ENCODE peak calls at places on chromosomes 4 and X, in ten cellular contexts. W, B, C, Q, E, H, F, L, N and A are unnamed samples.

GRCh38 chr4:158722291-158722916 is 792 bp downstream of the PPID start:
- DNase-seq in W (peak; percentile 51), B (no peak), C (no peak), Q (no peak), E (peak; percentile 52), H (no peak), F (peak; percentile 22), L (no peak), N (no peak), A (peak; percentile 62)

GRCh38 chr4:99710681-99711345 is 53.2 kb upstream of the C4orf54 start:
- DNase-seq in W (peak; percentile 97), B (no peak), C (no peak), Q (no peak), E (no peak), H (no peak), F (no peak), L (no peak), N (no peak), A (no peak)

GRCh38 chr4:727576-727975 is 21.9 kb downstream of the PCGF3 start:
- DNase-seq in W (no peak), B (no peak), C (no peak), Q (no peak), E (no peak), H (no peak), F (no peak), L (no peak), N (no peak), A (no peak)

GRCh38 chrX:103398321-103398937 is 22.1 kb downstream of the BEX3 start:
- DNase-seq in W (peak; percentile 80), B (no peak), C (no peak), Q (no peak), E (no peak), H (no peak), F (peak; percentile 47), L (no peak), N (no peak), A (no peak)

GRCh38 chr4:73518340-73518739 is 36.8 kb downstream of the AFM start:
- DNase-seq in W (no peak), B (no peak), C (no peak), Q (no peak), E (no peak), H (no peak), F (no peak), L (no peak), N (no peak), A (no peak)

GRCh38 chr4:649293-649625 is 23.9 kb downstream of the PDE6B start:
- DNase-seq in W (no peak), B (peak; percentile 34), C (no peak), Q (peak; percentile 45), E (no peak), H (no peak), F (no peak), L (no peak), N (no peak), A (no peak)

GRCh38 chrX:115178473-115178872 is 10.7 kb upstream of the RBMXL3 start:
- DNase-seq in W (no peak), B (no peak), C (no peak), Q (no peak), E (no peak), H (no peak), F (no peak), L (no peak), N (no peak), A (peak; percentile 39)

GRCh38 chr4:122583906-122584305 is 37.0 kb downstream of the IL21 start:
- DNase-seq in W (no peak), B (no peak), C (no peak), Q (no peak), E (no peak), H (peak; percentile 41), F (no peak), L (no peak), N (no peak), A (no peak)

DNA sequence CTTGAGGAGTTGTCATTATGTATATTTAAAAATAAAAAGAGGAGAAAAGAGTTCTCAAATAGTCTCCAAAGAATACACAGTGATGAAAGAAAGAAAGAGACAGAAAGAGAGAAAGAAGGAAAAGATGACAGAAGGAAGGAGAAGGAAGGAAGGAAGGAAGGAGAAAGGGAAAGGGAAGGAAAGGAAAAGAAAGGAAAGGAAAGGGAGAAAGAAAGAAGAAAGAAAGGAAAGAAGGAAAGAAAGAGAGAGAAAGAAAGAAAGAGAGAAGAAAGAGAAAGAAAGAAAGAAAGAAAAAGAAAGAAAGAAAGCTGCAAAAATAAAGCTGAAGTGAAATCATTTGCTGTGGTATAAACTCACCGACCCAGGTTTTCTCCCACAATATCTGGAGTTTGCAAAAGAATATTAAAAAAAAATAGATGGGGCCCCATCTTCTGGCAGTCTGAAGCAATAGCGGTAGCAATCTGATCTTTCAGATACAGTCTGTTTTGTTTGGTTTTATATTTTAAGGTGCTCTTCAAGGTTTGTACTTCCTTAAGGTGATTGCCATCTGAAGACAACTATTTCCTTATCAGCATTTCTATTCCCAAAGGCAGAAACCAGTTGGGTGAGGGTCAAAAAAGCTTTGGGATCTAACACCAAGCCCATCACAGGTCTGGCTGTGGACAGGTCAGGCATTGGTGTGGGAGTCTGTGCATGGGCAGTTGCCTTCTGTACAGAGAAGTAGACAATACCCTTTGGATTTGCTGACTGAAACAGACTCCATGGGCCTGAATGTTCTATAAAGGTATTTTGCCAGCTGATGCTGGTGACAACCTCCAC is 160.4 kb downstream of the CPEB2 start:
- DNase-seq in W (peak; percentile 28), B (no peak), C (no peak), Q (no peak), E (peak; percentile 49), H (no peak), F (no peak), L (no peak), N (no peak), A (peak; percentile 8)
- TF ChIP-seq CTCF in W (peak; percentile 34), B (peak; percentile 46), C (peak; percentile 25), Q (peak; percentile 42), E (peak; percentile 64), H (peak; percentile 37), F (peak; percentile 15), L (no peak), N (no peak), A (peak; percentile 42)

GRCh38 chr4:47703964-47704363 is 133.9 kb downstream of the CORIN start:
- DNase-seq in W (no peak), B (no peak), C (no peak), Q (no peak), E (no peak), H (peak; percentile 19), F (no peak), L (no peak), N (no peak), A (no peak)

GRCh38 chr4:47701286-47701685 is 136.6 kb downstream of the CORIN start:
- DNase-seq in W (no peak), B (no peak), C (no peak), Q (no peak), E (no peak), H (no peak), F (no peak), L (no peak), N (no peak), A (no peak)

GRCh38 chr4:47704693-47705325 is 133.1 kb downstream of the CORIN start:
- DNase-seq in W (peak; percentile 41), B (no peak), C (no peak), Q (no peak), E (peak; percentile 58), H (no peak), F (peak; percentile 30), L (no peak), N (no peak), A (peak; percentile 79)

GRCh38 chr4:47703008-47703407 is 134.9 kb downstream of the CORIN start:
- DNase-seq in W (no peak), B (no peak), C (no peak), Q (no peak), E (no peak), H (no peak), F (no peak), L (no peak), N (no peak), A (peak; percentile 42)

GRCh38 chr4:47705326-47705981 is 132.4 kb downstream of the CORIN start:
- DNase-seq in W (peak; percentile 36), B (no peak), C (no peak), Q (no peak), E (peak; percentile 46), H (no peak), F (no peak), L (no peak), N (no peak), A (peak; percentile 53)
- TF ChIP-seq CTCF in W (peak; percentile 39), B (peak; percentile 27), C (no peak), Q (no peak), E (peak; percentile 59), H (no peak), F (peak; percentile 31), L (no peak), N (peak; percentile 67), A (peak; percentile 63)

GRCh38 chr4:85151786-85152185 is 185.3 kb upstream of the WDFY3 start:
- DNase-seq in W (no peak), B (no peak), C (no peak), Q (no peak), E (no peak), H (no peak), F (no peak), L (no peak), N (no peak), A (no peak)

GRCh38 chr4:85152490-85152889 is 186.0 kb upstream of the WDFY3 start:
- DNase-seq in W (no peak), B (no peak), C (no peak), Q (no peak), E (no peak), H (no peak), F (no peak), L (no peak), N (no peak), A (no peak)

GRCh38 chr4:85151349-85151748 is 184.9 kb upstream of the WDFY3 start:
- DNase-seq in W (no peak), B (no peak), C (no peak), Q (no peak), E (no peak), H (no peak), F (no peak), L (no peak), N (no peak), A (no peak)

GRCh38 chr4:85149656-85150055 is 183.2 kb upstream of the WDFY3 start:
- DNase-seq in W (peak; percentile 50), B (no peak), C (no peak), Q (no peak), E (no peak), H (no peak), F (no peak), L (no peak), N (no peak), A (no peak)

GRCh38 chr4:85147481-85148076 is 181.1 kb upstream of the WDFY3 start:
- DNase-seq in W (peak; percentile 77), B (peak; percentile 50), C (no peak), Q (peak; percentile 51), E (peak; percentile 52), H (peak; percentile 34), F (peak; percentile 30), L (no peak), N (no peak), A (peak; percentile 88)
- TF ChIP-seq CTCF in W (peak; percentile 51), B (peak; percentile 62), C (peak; percentile 46), Q (peak; percentile 61), E (peak; percentile 76), H (peak; percentile 62), F (peak; percentile 52), L (peak; percentile 21), N (peak; percentile 79), A (peak; percentile 73)

GRCh38 chr4:37780444-37781133 is 45.9 kb upstream of the PGM2 start:
- DNase-seq in W (peak; percentile 31), B (no peak), C (no peak), Q (no peak), E (no peak), H (no peak), F (peak; percentile 58), L (no peak), N (no peak), A (peak; percentile 15)
- TF ChIP-seq CTCF in W (peak; percentile 18), B (peak; percentile 16), C (no peak), Q (peak; percentile 23), E (no peak), H (no peak), F (no peak), L (no peak), N (no peak), A (peak; percentile 46)